ENCODE peak calls at places on chromosomes 1 and 21, in eight cellular contexts. One of them, this sample, is unnamed. For H3K4me1, the result is how much of the 10 kb centered on the place peaks cover.

GRCh38 chr1:29803486-29803885 is 567.2 kb downstream of the PTPRU start:
- DNase-seq in prostate gland: no peak
- DNase-seq in mammary epithelial cell: no peak
- DNase-seq in adrenal gland: no peak
- DNase-seq in ovary: no peak
- DNase-seq in naive thymus-derived CD4-positive, alpha-beta T cell: no peak
- DNase-seq in H9: no peak
- DNase-seq in CD8-positive, alpha-beta T cell: no peak
- DNase-seq in this sample: no peak

GRCh38 chr1:54934869-54935268 is 45.6 kb upstream of the TMEM61 start:
- DNase-seq in adrenal gland: no peak
- DNase-seq in mammary epithelial cell: peak
- DNase-seq in CD8-positive, alpha-beta T cell: no peak
- DNase-seq in ovary: no peak
- DNase-seq in naive thymus-derived CD4-positive, alpha-beta T cell: no peak
- DNase-seq in prostate gland: no peak
- DNase-seq in H9: no peak
- DNase-seq in this sample: no peak

GRCh38 chr1:33682371-33682770 is 181.5 kb upstream of the HMGB4 start:
- DNase-seq in ovary: no peak
- DNase-seq in H9: no peak
- DNase-seq in prostate gland: no peak
- DNase-seq in adrenal gland: no peak
- DNase-seq in naive thymus-derived CD4-positive, alpha-beta T cell: no peak
- DNase-seq in mammary epithelial cell: no peak
- DNase-seq in CD8-positive, alpha-beta T cell: no peak
- DNase-seq in this sample: no peak

GRCh38 chr21:42236693-42237092 is 17.8 kb downstream of the ABCG1 start:
- DNase-seq in ovary: no peak
- DNase-seq in naive thymus-derived CD4-positive, alpha-beta T cell: no peak
- DNase-seq in prostate gland: no peak
- DNase-seq in mammary epithelial cell: no peak
- DNase-seq in H9: no peak
- DNase-seq in CD8-positive, alpha-beta T cell: no peak
- DNase-seq in adrenal gland: no peak
- DNase-seq in this sample: peak

GRCh38 chr1:180232521-180233043 is 2.5 kb downstream of the LHX4 start:
- DNase-seq in H9: no peak
- DNase-seq in adrenal gland: no peak
- DNase-seq in naive thymus-derived CD4-positive, alpha-beta T cell: no peak
- DNase-seq in ovary: no peak
- DNase-seq in prostate gland: no peak
- DNase-seq in mammary epithelial cell: no peak
- DNase-seq in CD8-positive, alpha-beta T cell: no peak
- DNase-seq in this sample: no peak

GRCh38 chr1:52877554-52877953 is 35.0 kb downstream of the ZYG11A start:
- DNase-seq in CD8-positive, alpha-beta T cell: no peak
- DNase-seq in ovary: no peak
- DNase-seq in adrenal gland: no peak
- DNase-seq in mammary epithelial cell: no peak
- DNase-seq in naive thymus-derived CD4-positive, alpha-beta T cell: no peak
- DNase-seq in prostate gland: no peak
- DNase-seq in H9: no peak
- DNase-seq in this sample: no peak

GRCh38 chr1:174114788-174115448 is 44.4 kb upstream of the RABGAP1L start:
- DNase-seq in prostate gland: no peak
- DNase-seq in CD8-positive, alpha-beta T cell: no peak
- DNase-seq in mammary epithelial cell: peak
- DNase-seq in adrenal gland: peak
- DNase-seq in ovary: no peak
- DNase-seq in H9: peak
- DNase-seq in naive thymus-derived CD4-positive, alpha-beta T cell: no peak
- DNase-seq in this sample: peak

GRCh38 chr1:21329209-21329844 is 39.1 kb upstream of the ECE1 start:
- DNase-seq in mammary epithelial cell: peak
- DNase-seq in prostate gland: no peak
- DNase-seq in naive thymus-derived CD4-positive, alpha-beta T cell: peak
- DNase-seq in adrenal gland: peak
- DNase-seq in ovary: no peak
- DNase-seq in H9: no peak
- DNase-seq in CD8-positive, alpha-beta T cell: no peak
- DNase-seq in this sample: peak

GRCh38 chr1:36350659-36351171 is 27.3 kb upstream of the EVA1B start:
- DNase-seq in prostate gland: no peak
- DNase-seq in CD8-positive, alpha-beta T cell: peak
- DNase-seq in mammary epithelial cell: peak
- DNase-seq in ovary: no peak
- DNase-seq in H9: no peak
- DNase-seq in naive thymus-derived CD4-positive, alpha-beta T cell: peak
- DNase-seq in adrenal gland: no peak
- DNase-seq in this sample: no peak

GRCh38 chr1:47424336-47424982 is 8.4 kb downstream of the FOXE3 start:
- DNase-seq in H9: peak
- DNase-seq in naive thymus-derived CD4-positive, alpha-beta T cell: no peak
- DNase-seq in adrenal gland: peak
- DNase-seq in prostate gland: peak
- DNase-seq in CD8-positive, alpha-beta T cell: no peak
- DNase-seq in mammary epithelial cell: peak
- DNase-seq in ovary: no peak
- DNase-seq in this sample: peak

GRCh38 chr1:159911668-159912067 is 11.7 kb upstream of the CFAP45 start:
- DNase-seq in adrenal gland: no peak
- DNase-seq in ovary: no peak
- DNase-seq in naive thymus-derived CD4-positive, alpha-beta T cell: no peak
- DNase-seq in H9: no peak
- DNase-seq in prostate gland: no peak
- DNase-seq in mammary epithelial cell: no peak
- DNase-seq in CD8-positive, alpha-beta T cell: no peak
- DNase-seq in this sample: no peak

GRCh38 chr21:43929217-43929971 is 64.4 kb downstream of the AGPAT3 start:
- DNase-seq in H9: no peak
- DNase-seq in CD8-positive, alpha-beta T cell: no peak
- DNase-seq in prostate gland: peak
- DNase-seq in adrenal gland: peak
- DNase-seq in ovary: no peak
- DNase-seq in mammary epithelial cell: no peak
- DNase-seq in naive thymus-derived CD4-positive, alpha-beta T cell: no peak
- DNase-seq in this sample: no peak

GRCh38 chr21:43930074-43930847 is 65.2 kb downstream of the AGPAT3 start:
- DNase-seq in ovary: no peak
- DNase-seq in adrenal gland: no peak
- DNase-seq in naive thymus-derived CD4-positive, alpha-beta T cell: no peak
- DNase-seq in mammary epithelial cell: no peak
- DNase-seq in prostate gland: no peak
- DNase-seq in H9: no peak
- DNase-seq in CD8-positive, alpha-beta T cell: no peak
- DNase-seq in this sample: no peak

GRCh38 chr21:43928230-43928607 is 63.2 kb downstream of the AGPAT3 start:
- DNase-seq in prostate gland: no peak
- DNase-seq in adrenal gland: no peak
- DNase-seq in CD8-positive, alpha-beta T cell: no peak
- DNase-seq in ovary: no peak
- DNase-seq in mammary epithelial cell: no peak
- DNase-seq in H9: no peak
- DNase-seq in naive thymus-derived CD4-positive, alpha-beta T cell: no peak
- DNase-seq in this sample: no peak

GRCh38 chr21:43927591-43928229 is 62.7 kb downstream of the AGPAT3 start:
- DNase-seq in H9: no peak
- DNase-seq in adrenal gland: no peak
- DNase-seq in prostate gland: no peak
- DNase-seq in ovary: no peak
- DNase-seq in naive thymus-derived CD4-positive, alpha-beta T cell: no peak
- DNase-seq in mammary epithelial cell: no peak
- DNase-seq in CD8-positive, alpha-beta T cell: no peak
- DNase-seq in this sample: no peak

DNA sequence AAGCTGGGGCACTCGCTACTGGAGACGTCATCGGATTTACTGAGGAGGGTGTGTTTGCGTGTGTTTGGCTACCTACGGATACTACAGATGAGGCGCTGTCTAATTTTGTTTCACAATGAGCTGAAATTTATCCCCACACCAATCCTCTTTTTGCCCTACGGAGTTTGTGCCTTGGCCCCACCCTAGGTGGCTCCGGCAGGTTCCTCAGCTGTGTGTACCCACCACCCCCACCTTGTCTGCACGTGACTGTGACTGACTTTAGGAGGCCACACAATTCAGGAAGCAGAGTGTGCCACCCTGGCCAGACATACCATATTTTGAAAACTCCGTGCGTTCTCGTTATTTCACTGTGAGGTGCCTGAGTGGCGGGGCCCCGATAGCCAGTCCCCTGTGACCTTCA is 63.7 kb downstream of the AGPAT3 start:
- DNase-seq in prostate gland: peak
- DNase-seq in ovary: no peak
- DNase-seq in mammary epithelial cell: no peak
- DNase-seq in CD8-positive, alpha-beta T cell: no peak
- DNase-seq in adrenal gland: no peak
- DNase-seq in naive thymus-derived CD4-positive, alpha-beta T cell: no peak
- DNase-seq in H9: no peak
- DNase-seq in this sample: no peak
- H3K4me1 ChIP-seq in prostate gland: under half
- H3K4me1 ChIP-seq in ovary: under half
- H3K4me1 ChIP-seq in mammary epithelial cell: under half
- H3K4me1 ChIP-seq in CD8-positive, alpha-beta T cell: under half
- H3K4me1 ChIP-seq in adrenal gland: under half
- H3K4me1 ChIP-seq in naive thymus-derived CD4-positive, alpha-beta T cell: under half
- H3K4me1 ChIP-seq in H9: under half
- H3K4me1 ChIP-seq in this sample: under half

GRCh38 chr1:203517426-203517974 is 23.5 kb downstream of the OPTC start:
- DNase-seq in mammary epithelial cell: no peak
- DNase-seq in adrenal gland: no peak
- DNase-seq in prostate gland: no peak
- DNase-seq in naive thymus-derived CD4-positive, alpha-beta T cell: no peak
- DNase-seq in H9: peak
- DNase-seq in CD8-positive, alpha-beta T cell: no peak
- DNase-seq in ovary: no peak
- DNase-seq in this sample: no peak
- H3K4me1 ChIP-seq in mammary epithelial cell: under half
- H3K4me1 ChIP-seq in adrenal gland: under half
- H3K4me1 ChIP-seq in prostate gland: under half
- H3K4me1 ChIP-seq in naive thymus-derived CD4-positive, alpha-beta T cell: under half
- H3K4me1 ChIP-seq in H9: under half
- H3K4me1 ChIP-seq in CD8-positive, alpha-beta T cell: under half
- H3K4me1 ChIP-seq in ovary: under half
- H3K4me1 ChIP-seq in this sample: under half

GRCh38 chr21:32412162-32412997 is at the start of gene EVA1C:
- DNase-seq in CD8-positive, alpha-beta T cell: peak
- DNase-seq in ovary: peak
- DNase-seq in naive thymus-derived CD4-positive, alpha-beta T cell: peak
- DNase-seq in H9: peak
- DNase-seq in mammary epithelial cell: peak
- DNase-seq in adrenal gland: peak
- DNase-seq in prostate gland: peak
- DNase-seq in this sample: no peak
- H3K4me1 ChIP-seq in CD8-positive, alpha-beta T cell: under half
- H3K4me1 ChIP-seq in ovary: under half
- H3K4me1 ChIP-seq in naive thymus-derived CD4-positive, alpha-beta T cell: under half
- H3K4me1 ChIP-seq in H9: under half
- H3K4me1 ChIP-seq in mammary epithelial cell: under half
- H3K4me1 ChIP-seq in adrenal gland: under half
- H3K4me1 ChIP-seq in prostate gland: under half
- H3K4me1 ChIP-seq in this sample: under half

DNA sequence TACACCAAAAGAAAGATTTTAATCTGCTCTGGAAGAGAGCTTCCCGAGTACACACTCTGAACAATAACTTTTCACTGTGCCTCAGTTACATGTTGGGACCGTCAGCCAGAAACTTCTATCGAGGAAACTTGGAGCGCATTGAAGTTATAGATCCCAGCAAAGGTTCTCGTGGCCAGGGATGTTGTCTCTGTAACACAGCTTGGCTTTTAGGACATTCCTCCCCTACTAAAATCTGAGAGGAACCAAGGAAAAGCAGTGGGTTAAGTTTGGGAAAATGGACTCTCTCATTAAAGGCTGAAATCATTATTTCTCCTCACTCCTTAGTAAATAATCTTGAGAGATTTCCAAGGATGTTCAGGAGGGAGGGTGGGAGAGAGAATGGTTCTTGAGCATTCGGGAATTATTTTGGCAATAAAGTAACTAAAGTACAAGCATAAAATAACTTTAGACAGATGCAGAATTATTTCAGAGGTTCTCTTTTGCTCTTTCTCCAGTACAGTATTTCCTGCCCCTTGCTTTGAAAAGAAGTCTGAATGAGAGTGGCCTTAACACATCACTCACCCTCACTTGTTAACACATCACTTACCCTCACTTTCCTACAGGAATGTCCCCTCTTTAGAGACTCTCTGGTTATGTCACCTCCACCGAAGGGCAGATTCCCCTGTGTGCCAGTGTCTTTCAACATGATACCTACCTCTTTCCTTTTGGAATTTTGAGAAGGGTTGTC is 1.8 kb upstream of the NFIA start:
- DNase-seq in mammary epithelial cell: no peak
- DNase-seq in naive thymus-derived CD4-positive, alpha-beta T cell: no peak
- DNase-seq in ovary: no peak
- DNase-seq in H9: no peak
- DNase-seq in CD8-positive, alpha-beta T cell: no peak
- DNase-seq in prostate gland: no peak
- DNase-seq in adrenal gland: no peak
- DNase-seq in this sample: no peak
- H3K4me1 ChIP-seq in mammary epithelial cell: under half
- H3K4me1 ChIP-seq in naive thymus-derived CD4-positive, alpha-beta T cell: under half
- H3K4me1 ChIP-seq in ovary: under half
- H3K4me1 ChIP-seq in H9: under half
- H3K4me1 ChIP-seq in CD8-positive, alpha-beta T cell: half or more
- H3K4me1 ChIP-seq in prostate gland: under half
- H3K4me1 ChIP-seq in adrenal gland: under half
- H3K4me1 ChIP-seq in this sample: half or more

DNA sequence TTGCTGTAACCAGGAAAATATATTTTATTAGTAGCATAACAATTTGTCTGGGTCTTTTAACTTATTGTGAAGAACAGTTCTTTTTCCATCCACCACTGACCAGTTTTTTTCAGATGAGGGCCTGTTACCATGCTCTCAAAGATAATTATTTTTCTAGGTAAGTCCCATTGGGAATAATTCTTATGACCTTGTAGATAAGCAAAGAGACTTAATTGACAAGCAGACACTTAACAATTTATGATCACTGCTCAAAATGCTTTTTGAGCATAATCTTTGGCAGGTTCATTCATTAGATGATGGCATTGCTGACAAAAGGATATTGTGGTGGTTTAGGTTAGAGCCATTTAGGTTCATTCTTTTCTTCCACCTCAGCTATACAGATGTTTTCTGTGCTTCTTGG is 6.6 kb downstream of the SNX27 start:
- DNase-seq in mammary epithelial cell: no peak
- DNase-seq in CD8-positive, alpha-beta T cell: no peak
- DNase-seq in prostate gland: no peak
- DNase-seq in naive thymus-derived CD4-positive, alpha-beta T cell: no peak
- DNase-seq in ovary: no peak
- DNase-seq in H9: no peak
- DNase-seq in adrenal gland: no peak
- DNase-seq in this sample: no peak
- H3K4me1 ChIP-seq in mammary epithelial cell: under half
- H3K4me1 ChIP-seq in CD8-positive, alpha-beta T cell: under half
- H3K4me1 ChIP-seq in prostate gland: under half
- H3K4me1 ChIP-seq in naive thymus-derived CD4-positive, alpha-beta T cell: under half
- H3K4me1 ChIP-seq in ovary: under half
- H3K4me1 ChIP-seq in H9: under half
- H3K4me1 ChIP-seq in adrenal gland: under half
- H3K4me1 ChIP-seq in this sample: under half